ENCODE peak calls at places on chromosomes 12 and 14, in eight cellular contexts. One of them, this sample, is unnamed.

GRCh38 chr14:87111741-87112140 is 881.2 kb downstream of the GALC start:
- DNase-seq in dorsolateral prefrontal cortex: no peak
- DNase-seq in endothelial cell: no peak
- DNase-seq in GM12865: no peak
- DNase-seq in left ventricle myocardium inferior: no peak
- DNase-seq in astrocyte of the spinal cord: no peak
- DNase-seq in GM10248: no peak
- DNase-seq in AG09319: no peak
- DNase-seq in this sample: no peak

GRCh38 chr14:69282448-69282847 is 22.5 kb downstream of the GALNT16 start:
- DNase-seq in dorsolateral prefrontal cortex: no peak
- DNase-seq in endothelial cell: no peak
- DNase-seq in GM12865: no peak
- DNase-seq in left ventricle myocardium inferior: no peak
- DNase-seq in astrocyte of the spinal cord: no peak
- DNase-seq in GM10248: no peak
- DNase-seq in AG09319: no peak
- DNase-seq in this sample: no peak

GRCh38 chr12:18421840-18422239 is 160.5 kb downstream of the PIK3C2G start:
- DNase-seq in dorsolateral prefrontal cortex: no peak
- DNase-seq in endothelial cell: no peak
- DNase-seq in GM12865: no peak
- DNase-seq in left ventricle myocardium inferior: no peak
- DNase-seq in astrocyte of the spinal cord: peak
- DNase-seq in GM10248: no peak
- DNase-seq in AG09319: no peak
- DNase-seq in this sample: no peak

GRCh38 chr12:54287316-54288157 is 7.0 kb downstream of the HNRNPA1 start:
- DNase-seq in dorsolateral prefrontal cortex: no peak
- DNase-seq in endothelial cell: no peak
- DNase-seq in GM12865: no peak
- DNase-seq in left ventricle myocardium inferior: no peak
- DNase-seq in astrocyte of the spinal cord: no peak
- DNase-seq in GM10248: no peak
- DNase-seq in AG09319: no peak
- DNase-seq in this sample: no peak

GRCh38 chr12:108949976-108950375 is 70.1 kb downstream of the DAO start:
- DNase-seq in dorsolateral prefrontal cortex: no peak
- DNase-seq in endothelial cell: no peak
- DNase-seq in GM12865: no peak
- DNase-seq in left ventricle myocardium inferior: no peak
- DNase-seq in astrocyte of the spinal cord: no peak
- DNase-seq in GM10248: no peak
- DNase-seq in AG09319: no peak
- DNase-seq in this sample: no peak

GRCh38 chr12:55762646-55763045 is 19.7 kb downstream of the GDF11 start:
- DNase-seq in dorsolateral prefrontal cortex: peak
- DNase-seq in endothelial cell: no peak
- DNase-seq in GM12865: no peak
- DNase-seq in left ventricle myocardium inferior: no peak
- DNase-seq in astrocyte of the spinal cord: no peak
- DNase-seq in GM10248: no peak
- DNase-seq in AG09319: no peak
- DNase-seq in this sample: no peak

GRCh38 chr14:63852817-63853730 is at the start of gene SYNE2:
- DNase-seq in dorsolateral prefrontal cortex: peak
- DNase-seq in endothelial cell: peak
- DNase-seq in GM12865: peak
- DNase-seq in left ventricle myocardium inferior: peak
- DNase-seq in astrocyte of the spinal cord: peak
- DNase-seq in GM10248: peak
- DNase-seq in AG09319: peak
- DNase-seq in this sample: no peak

GRCh38 chr12:31440586-31440985 is 114.6 kb upstream of the SINHCAF start:
- DNase-seq in dorsolateral prefrontal cortex: no peak
- DNase-seq in endothelial cell: no peak
- DNase-seq in GM12865: no peak
- DNase-seq in left ventricle myocardium inferior: no peak
- DNase-seq in astrocyte of the spinal cord: no peak
- DNase-seq in GM10248: no peak
- DNase-seq in AG09319: no peak
- DNase-seq in this sample: no peak

GRCh38 chr12:62604856-62605255 is 138.2 kb downstream of the MON2 start:
- DNase-seq in dorsolateral prefrontal cortex: no peak
- DNase-seq in endothelial cell: no peak
- DNase-seq in GM12865: peak
- DNase-seq in left ventricle myocardium inferior: no peak
- DNase-seq in astrocyte of the spinal cord: peak
- DNase-seq in GM10248: no peak
- DNase-seq in AG09319: no peak
- DNase-seq in this sample: no peak

GRCh38 chr12:117853600-117853999 is 115.2 kb downstream of the KSR2 start:
- DNase-seq in dorsolateral prefrontal cortex: no peak
- DNase-seq in endothelial cell: no peak
- DNase-seq in GM12865: no peak
- DNase-seq in left ventricle myocardium inferior: no peak
- DNase-seq in astrocyte of the spinal cord: no peak
- DNase-seq in GM10248: no peak
- DNase-seq in AG09319: no peak
- DNase-seq in this sample: no peak

GRCh38 chr14:94654071-94654974 is 42.1 kb downstream of the SERPINA3 start:
- DNase-seq in dorsolateral prefrontal cortex: no peak
- DNase-seq in endothelial cell: no peak
- DNase-seq in GM12865: no peak
- DNase-seq in left ventricle myocardium inferior: no peak
- DNase-seq in astrocyte of the spinal cord: no peak
- DNase-seq in GM10248: no peak
- DNase-seq in AG09319: no peak
- DNase-seq in this sample: no peak

GRCh38 chr12:21989819-21990412 is 48.7 kb upstream of the ABCC9 start:
- DNase-seq in dorsolateral prefrontal cortex: no peak
- DNase-seq in endothelial cell: no peak
- DNase-seq in GM12865: peak
- DNase-seq in left ventricle myocardium inferior: no peak
- DNase-seq in astrocyte of the spinal cord: peak
- DNase-seq in GM10248: no peak
- DNase-seq in AG09319: peak
- DNase-seq in this sample: no peak

GRCh38 chr12:28569698-28570411 is 379.6 kb downstream of the CCDC91 start:
- DNase-seq in dorsolateral prefrontal cortex: no peak
- DNase-seq in endothelial cell: no peak
- DNase-seq in GM12865: no peak
- DNase-seq in left ventricle myocardium inferior: no peak
- DNase-seq in astrocyte of the spinal cord: peak
- DNase-seq in GM10248: no peak
- DNase-seq in AG09319: peak
- DNase-seq in this sample: no peak

GRCh38 chr12:105861232-105861631 is 277.5 kb downstream of the NUAK1 start:
- DNase-seq in dorsolateral prefrontal cortex: no peak
- DNase-seq in endothelial cell: no peak
- DNase-seq in GM12865: no peak
- DNase-seq in left ventricle myocardium inferior: no peak
- DNase-seq in astrocyte of the spinal cord: no peak
- DNase-seq in GM10248: no peak
- DNase-seq in AG09319: no peak
- DNase-seq in this sample: no peak

GRCh38 chr12:2958432-2959193 is 584 bp upstream of the TEAD4 start:
- DNase-seq in dorsolateral prefrontal cortex: no peak
- DNase-seq in endothelial cell: peak
- DNase-seq in GM12865: peak
- DNase-seq in left ventricle myocardium inferior: peak
- DNase-seq in astrocyte of the spinal cord: peak
- DNase-seq in GM10248: peak
- DNase-seq in AG09319: peak
- DNase-seq in this sample: no peak

GRCh38 chr14:76844223-76844622 is 18.0 kb downstream of the LRRC74A start:
- DNase-seq in dorsolateral prefrontal cortex: no peak
- DNase-seq in endothelial cell: peak
- DNase-seq in GM12865: peak
- DNase-seq in left ventricle myocardium inferior: peak
- DNase-seq in astrocyte of the spinal cord: peak
- DNase-seq in GM10248: no peak
- DNase-seq in AG09319: no peak
- DNase-seq in this sample: no peak

GRCh38 chr12:122203968-122204828 is 689 bp downstream of the B3GNT4 start:
- DNase-seq in dorsolateral prefrontal cortex: peak
- DNase-seq in endothelial cell: no peak
- DNase-seq in GM12865: no peak
- DNase-seq in left ventricle myocardium inferior: no peak
- DNase-seq in astrocyte of the spinal cord: no peak
- DNase-seq in GM10248: peak
- DNase-seq in AG09319: no peak
- DNase-seq in this sample: no peak

GRCh38 chr12:114674201-114675047 is 9.6 kb downstream of the TBX3 start:
- DNase-seq in dorsolateral prefrontal cortex: no peak
- DNase-seq in endothelial cell: no peak
- DNase-seq in GM12865: no peak
- DNase-seq in left ventricle myocardium inferior: no peak
- DNase-seq in astrocyte of the spinal cord: peak
- DNase-seq in GM10248: no peak
- DNase-seq in AG09319: no peak
- DNase-seq in this sample: no peak
- TF ChIP-seq CTCF in dorsolateral prefrontal cortex: no peak
- TF ChIP-seq CTCF in endothelial cell: no peak
- TF ChIP-seq CTCF in GM12865: no peak
- TF ChIP-seq CTCF in left ventricle myocardium inferior: no peak
- TF ChIP-seq CTCF in astrocyte of the spinal cord: no peak
- TF ChIP-seq CTCF in GM10248: no peak
- TF ChIP-seq CTCF in AG09319: no peak
- TF ChIP-seq CTCF in this sample: no peak

DNA sequence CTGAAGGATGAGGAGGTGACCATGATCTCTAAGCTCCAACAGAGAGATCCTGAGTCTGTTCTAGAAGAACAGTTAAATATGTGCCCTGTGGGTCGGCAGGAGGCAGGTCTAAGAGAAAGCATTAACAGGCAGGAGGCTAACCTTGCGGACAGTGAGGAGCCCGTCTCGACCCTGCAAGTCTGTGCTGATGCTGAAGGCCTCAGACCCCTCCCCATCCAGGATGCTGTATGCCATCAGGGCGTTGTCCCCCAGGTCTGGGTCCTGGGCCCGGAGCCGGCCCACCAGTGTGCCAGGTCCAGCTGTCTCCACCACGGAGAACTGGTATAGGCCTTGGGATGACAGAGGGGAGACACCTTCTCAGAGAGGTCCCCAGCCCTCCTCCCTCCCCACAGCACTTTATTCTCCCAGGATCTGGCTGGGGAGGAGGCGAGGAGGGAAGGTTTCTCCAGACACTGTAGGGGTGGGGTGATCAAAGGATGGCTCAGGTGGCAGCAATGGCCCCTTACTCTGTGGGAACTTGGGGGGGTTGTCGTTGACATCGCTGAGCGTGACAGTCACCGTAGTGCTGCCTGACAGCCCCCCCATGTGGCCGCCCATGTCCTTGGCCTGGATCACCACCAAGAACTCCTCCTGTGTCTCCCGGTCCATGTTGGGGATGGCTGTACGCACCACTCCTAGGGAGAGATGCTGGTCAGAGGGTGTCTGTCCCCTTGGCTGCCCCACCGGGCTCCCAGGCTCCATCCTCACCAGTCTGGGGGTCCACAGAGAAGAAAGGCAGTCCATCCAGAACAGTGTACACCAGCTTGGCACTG is 3.1 kb downstream of the CDH24 start:
- DNase-seq in dorsolateral prefrontal cortex: no peak
- DNase-seq in endothelial cell: peak
- DNase-seq in GM12865: no peak
- DNase-seq in left ventricle myocardium inferior: no peak
- DNase-seq in astrocyte of the spinal cord: no peak
- DNase-seq in GM10248: peak
- DNase-seq in AG09319: no peak
- DNase-seq in this sample: no peak
- TF ChIP-seq CTCF in dorsolateral prefrontal cortex: peak
- TF ChIP-seq CTCF in endothelial cell: peak
- TF ChIP-seq CTCF in GM12865: peak
- TF ChIP-seq CTCF in left ventricle myocardium inferior: peak
- TF ChIP-seq CTCF in astrocyte of the spinal cord: peak
- TF ChIP-seq CTCF in GM10248: peak
- TF ChIP-seq CTCF in AG09319: no peak
- TF ChIP-seq CTCF in this sample: no peak

DNA sequence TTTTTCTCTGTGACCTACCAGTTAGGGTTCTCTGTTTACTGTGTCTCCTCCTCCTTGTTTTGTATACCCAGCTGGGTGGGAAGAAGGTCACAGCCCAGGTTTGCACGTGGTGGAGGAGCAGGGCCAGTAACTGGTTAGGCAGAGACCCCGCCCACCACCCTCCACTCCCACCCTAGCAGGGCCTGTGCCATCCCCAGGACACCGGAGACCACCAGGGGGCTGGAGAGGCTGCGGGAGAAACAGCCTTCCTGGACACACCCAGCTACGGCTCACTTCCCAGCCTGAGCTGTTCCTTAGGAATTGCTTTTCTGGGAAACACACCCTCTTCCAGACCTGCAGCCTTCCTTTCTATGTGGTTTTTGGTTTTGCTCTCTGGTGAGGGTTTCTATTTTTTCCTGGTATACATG is 21.1 kb downstream of the BDKRB2 start:
- DNase-seq in dorsolateral prefrontal cortex: no peak
- DNase-seq in endothelial cell: peak
- DNase-seq in GM12865: no peak
- DNase-seq in left ventricle myocardium inferior: peak
- DNase-seq in astrocyte of the spinal cord: no peak
- DNase-seq in GM10248: no peak
- DNase-seq in AG09319: peak
- DNase-seq in this sample: no peak
- TF ChIP-seq CTCF in dorsolateral prefrontal cortex: no peak
- TF ChIP-seq CTCF in endothelial cell: no peak
- TF ChIP-seq CTCF in GM12865: no peak
- TF ChIP-seq CTCF in left ventricle myocardium inferior: no peak
- TF ChIP-seq CTCF in astrocyte of the spinal cord: peak
- TF ChIP-seq CTCF in GM10248: no peak
- TF ChIP-seq CTCF in AG09319: peak
- TF ChIP-seq CTCF in this sample: peak

GRCh38 chr14:50001999-50002925 is 109.4 kb downstream of the ARF6 start:
- DNase-seq in dorsolateral prefrontal cortex: no peak
- DNase-seq in endothelial cell: no peak
- DNase-seq in GM12865: peak
- DNase-seq in left ventricle myocardium inferior: no peak
- DNase-seq in astrocyte of the spinal cord: no peak
- DNase-seq in GM10248: peak
- DNase-seq in AG09319: no peak
- DNase-seq in this sample: no peak

GRCh38 chr14:50001146-50001998 is 108.5 kb downstream of the ARF6 start:
- DNase-seq in dorsolateral prefrontal cortex: peak
- DNase-seq in endothelial cell: no peak
- DNase-seq in GM12865: peak
- DNase-seq in left ventricle myocardium inferior: no peak
- DNase-seq in astrocyte of the spinal cord: peak
- DNase-seq in GM10248: peak
- DNase-seq in AG09319: no peak
- DNase-seq in this sample: no peak

GRCh38 chr14:50006141-50006540 is 110.2 kb downstream of the VCPKMT start:
- DNase-seq in dorsolateral prefrontal cortex: no peak
- DNase-seq in endothelial cell: no peak
- DNase-seq in GM12865: no peak
- DNase-seq in left ventricle myocardium inferior: no peak
- DNase-seq in astrocyte of the spinal cord: no peak
- DNase-seq in GM10248: no peak
- DNase-seq in AG09319: no peak
- DNase-seq in this sample: no peak

GRCh38 chr14:50002926-50003212 is 110.0 kb downstream of the ARF6 start:
- DNase-seq in dorsolateral prefrontal cortex: no peak
- DNase-seq in endothelial cell: no peak
- DNase-seq in GM12865: no peak
- DNase-seq in left ventricle myocardium inferior: no peak
- DNase-seq in astrocyte of the spinal cord: no peak
- DNase-seq in GM10248: no peak
- DNase-seq in AG09319: no peak
- DNase-seq in this sample: no peak

GRCh38 chr14:50003213-50004021 is 110.5 kb downstream of the ARF6 start:
- DNase-seq in dorsolateral prefrontal cortex: peak
- DNase-seq in endothelial cell: peak
- DNase-seq in GM12865: peak
- DNase-seq in left ventricle myocardium inferior: peak
- DNase-seq in astrocyte of the spinal cord: peak
- DNase-seq in GM10248: peak
- DNase-seq in AG09319: no peak
- DNase-seq in this sample: peak
- TF ChIP-seq CTCF in dorsolateral prefrontal cortex: no peak
- TF ChIP-seq CTCF in endothelial cell: no peak
- TF ChIP-seq CTCF in GM12865: peak
- TF ChIP-seq CTCF in left ventricle myocardium inferior: peak
- TF ChIP-seq CTCF in astrocyte of the spinal cord: no peak
- TF ChIP-seq CTCF in GM10248: peak
- TF ChIP-seq CTCF in AG09319: peak
- TF ChIP-seq CTCF in this sample: no peak